ENCODE peak calls at places on chromosomes 3 and 15, in five cellular contexts. R, T, I, B and W are unnamed samples.

GRCh38 chr15:89772933-89773583 is 3.1 kb upstream of the MESP2 start:
- DNase-seq in R (no peak), T (peak; percentile 55), I (no peak), B (no peak), W (no peak)

GRCh38 chr15:91980502-91981267 is 127.2 kb downstream of the SLCO3A1 start:
- DNase-seq in R (no peak), T (no peak), I (no peak), B (no peak), W (no peak)

GRCh38 chr3:52779411-52780297 is 2.3 kb downstream of the ITIH1 start:
- DNase-seq in R (no peak), T (peak; percentile 24), I (no peak), B (no peak), W (no peak)

GRCh38 chr15:28885630-28886430 is at the start of gene APBA2:
- DNase-seq in R (no peak), T (no peak), I (no peak), B (peak; percentile 58), W (no peak)

GRCh38 chr3:45567730-45568172 is 26.8 kb upstream of the LIMD1 start:
- DNase-seq in R (no peak), T (peak; percentile 78), I (no peak), B (no peak), W (no peak)

GRCh38 chr3:58173029-58173669 is 37.6 kb downstream of the DNASE1L3 start:
- DNase-seq in R (no peak), T (no peak), I (no peak), B (no peak), W (no peak)

GRCh38 chr3:188066141-188066540 is 87.8 kb upstream of the LPP start:
- DNase-seq in R (no peak), T (no peak), I (no peak), B (no peak), W (no peak)

GRCh38 chr15:67744331-67745058 is 80.8 kb upstream of the SKOR1 start:
- DNase-seq in R (no peak), T (no peak), I (no peak), B (no peak), W (no peak)

GRCh38 chr3:56799251-56799882 is 2.4 kb downstream of the ARHGEF3 start:
- DNase-seq in R (no peak), T (peak; percentile 54), I (no peak), B (peak; percentile 21), W (peak; percentile 58)

GRCh38 chr3:195263193-195263924 is 7.6 kb downstream of the XXYLT1 start:
- DNase-seq in R (no peak), T (no peak), I (no peak), B (no peak), W (no peak)

GRCh38 chr15:23038741-23039150 is 623 bp downstream of the TUBGCP5 start:
- DNase-seq in R (no peak), T (no peak), I (peak; percentile 35), B (peak; percentile 34), W (peak; percentile 42)

GRCh38 chr15:70196314-70197291 is 98.9 kb upstream of the TLE3 start:
- DNase-seq in R (peak; percentile 65), T (peak; percentile 64), I (peak; percentile 69), B (peak; percentile 96), W (no peak)

GRCh38 chr3:178479860-178480259 is 56.4 kb upstream of the KCNMB2 start:
- DNase-seq in R (no peak), T (no peak), I (no peak), B (no peak), W (no peak)

GRCh38 chr3:113746955-113747718 is at the start of gene ATP6V1A:
- DNase-seq in R (peak; percentile 27), T (peak; percentile 87), I (no peak), B (peak; percentile 88), W (no peak)